ENCODE peak calls at places on chromosomes 16 and 17, in nine cellular contexts. M is left lung, A is epithelial cell of esophagus, H is DND-41, Z is HCT116, K is sigmoid colon, V is lung, E is body of pancreas, U is neuronal stem cell. C is an unnamed sample.

GRCh38 chr17:72542317-72542716 is 421.5 kb downstream of the SOX9 start:
- DNase-seq in M (no peak), A (no peak), H (no peak), Z (no peak), K (no peak), V (no peak), E (no peak), U (no peak), C (no peak)

GRCh38 chr16:56163938-56164337 is 27.4 kb upstream of the GNAO1 start:
- DNase-seq in M (no peak), A (no peak), H (no peak), Z (no peak), K (no peak), V (no peak), E (no peak), U (no peak), C (peak)

GRCh38 chr16:86883583-86884188 is 305.3 kb downstream of the FOXL1 start:
- DNase-seq in M (no peak), A (no peak), H (no peak), Z (no peak), K (peak), V (no peak), E (no peak), U (no peak), C (no peak)

GRCh38 chr17:80455328-80455710 is 21.1 kb downstream of the NPTX1 start:
- DNase-seq in M (peak), A (no peak), H (no peak), Z (peak), K (no peak), V (no peak), E (no peak), U (no peak), C (peak)

GRCh38 chr16:66515543-66516171 is 34.3 kb downstream of the TK2 start:
- DNase-seq in M (peak), A (peak), H (peak), Z (no peak), K (peak), V (no peak), E (no peak), U (no peak), C (peak)

GRCh38 chr16:69131749-69132423 is 502 bp downstream of the CHTF8 start:
- DNase-seq in M (no peak), A (peak), H (peak), Z (no peak), K (peak), V (peak), E (peak), U (peak), C (peak)

GRCh38 chr16:89613101-89613953 is at the start of gene DPEP1:
- DNase-seq in M (no peak), A (no peak), H (peak), Z (no peak), K (no peak), V (no peak), E (peak), U (no peak), C (no peak)

GRCh38 chr16:55433535-55433934 is 45.5 kb upstream of the MMP2 start:
- DNase-seq in M (no peak), A (no peak), H (no peak), Z (no peak), K (no peak), V (no peak), E (no peak), U (no peak), C (no peak)

GRCh38 chr17:75757086-75757681 is 7.8 kb downstream of the GALK1 start:
- DNase-seq in M (peak), A (no peak), H (no peak), Z (no peak), K (no peak), V (no peak), E (no peak), U (no peak), C (no peak)

GRCh38 chr17:65902831-65903549 is 288.9 kb downstream of the CEP112 start:
- DNase-seq in M (no peak), A (no peak), H (no peak), Z (no peak), K (no peak), V (no peak), E (peak), U (no peak), C (no peak)

GRCh38 chr16:75095204-75095621 is 21.4 kb downstream of the LDHD start:
- DNase-seq in M (no peak), A (no peak), H (no peak), Z (no peak), K (no peak), V (no peak), E (no peak), U (no peak), C (no peak)

GRCh38 chr16:8590811-8591210 is 500 bp upstream of the TMEM114 start:
- DNase-seq in M (no peak), A (no peak), H (no peak), Z (no peak), K (no peak), V (no peak), E (no peak), U (no peak), C (no peak)

GRCh38 chr16:8591451-8591850 is 1.1 kb upstream of the TMEM114 start:
- DNase-seq in M (no peak), A (no peak), H (no peak), Z (no peak), K (no peak), V (no peak), E (no peak), U (no peak), C (no peak)

GRCh38 chr16:8588703-8589292 is 1.5 kb downstream of the TMEM114 start:
- DNase-seq in M (no peak), A (no peak), H (no peak), Z (no peak), K (no peak), V (no peak), E (no peak), U (no peak), C (no peak)

GRCh38 chr16:8589293-8590160 is 784 bp downstream of the TMEM114 start:
- DNase-seq in M (no peak), A (no peak), H (no peak), Z (no peak), K (no peak), V (no peak), E (peak), U (no peak), C (no peak)

DNA sequence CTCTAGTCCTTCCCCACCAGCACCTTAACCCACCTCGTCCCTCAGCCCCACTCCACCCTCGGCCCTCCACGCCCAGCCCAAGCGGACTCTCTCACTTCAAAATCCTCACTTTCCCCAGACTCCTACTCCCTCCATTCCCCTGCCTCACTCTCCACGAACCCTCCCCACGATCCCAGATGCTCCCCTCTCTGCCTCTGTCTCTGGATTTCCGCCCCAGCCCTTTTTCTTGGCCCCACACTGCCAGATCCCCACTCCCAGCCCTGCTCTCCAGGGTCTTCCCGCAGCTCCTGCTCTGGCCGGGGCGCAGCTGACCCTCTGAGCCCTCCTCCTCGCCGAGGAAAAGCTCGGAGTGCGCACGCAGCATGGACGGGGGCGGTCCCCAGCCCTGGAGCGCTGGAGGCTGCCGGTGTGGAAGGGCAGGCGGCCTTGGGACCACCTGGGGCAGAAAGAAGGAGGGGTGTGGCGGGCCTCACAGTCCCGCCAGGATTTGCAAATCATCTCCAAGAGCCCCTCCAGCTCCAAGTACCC is at the start of gene TMEM114:
- DNase-seq in M (no peak), A (no peak), H (no peak), Z (no peak), K (no peak), V (no peak), E (no peak), U (no peak), C (no peak)
- H3K4me3 ChIP-seq in M (no peak), A (no peak), H (no peak), Z (no peak), K (peak), V (no peak), E (no peak), U (peak), C (no peak)

GRCh38 chr16:85175724-85176233 is 63.5 kb upstream of the CIBAR2 start:
- DNase-seq in M (peak), A (no peak), H (no peak), Z (no peak), K (no peak), V (no peak), E (no peak), U (no peak), C (no peak)

GRCh38 chr16:85173077-85173980 is 61.1 kb upstream of the CIBAR2 start:
- DNase-seq in M (no peak), A (peak), H (no peak), Z (peak), K (no peak), V (no peak), E (no peak), U (no peak), C (no peak)

GRCh38 chr16:85172465-85173071 is 60.3 kb upstream of the CIBAR2 start:
- DNase-seq in M (peak), A (peak), H (no peak), Z (peak), K (no peak), V (no peak), E (peak), U (no peak), C (peak)

GRCh38 chr16:85174871-85175723 is 62.8 kb upstream of the CIBAR2 start:
- DNase-seq in M (no peak), A (no peak), H (no peak), Z (no peak), K (no peak), V (no peak), E (no peak), U (no peak), C (no peak)

DNA sequence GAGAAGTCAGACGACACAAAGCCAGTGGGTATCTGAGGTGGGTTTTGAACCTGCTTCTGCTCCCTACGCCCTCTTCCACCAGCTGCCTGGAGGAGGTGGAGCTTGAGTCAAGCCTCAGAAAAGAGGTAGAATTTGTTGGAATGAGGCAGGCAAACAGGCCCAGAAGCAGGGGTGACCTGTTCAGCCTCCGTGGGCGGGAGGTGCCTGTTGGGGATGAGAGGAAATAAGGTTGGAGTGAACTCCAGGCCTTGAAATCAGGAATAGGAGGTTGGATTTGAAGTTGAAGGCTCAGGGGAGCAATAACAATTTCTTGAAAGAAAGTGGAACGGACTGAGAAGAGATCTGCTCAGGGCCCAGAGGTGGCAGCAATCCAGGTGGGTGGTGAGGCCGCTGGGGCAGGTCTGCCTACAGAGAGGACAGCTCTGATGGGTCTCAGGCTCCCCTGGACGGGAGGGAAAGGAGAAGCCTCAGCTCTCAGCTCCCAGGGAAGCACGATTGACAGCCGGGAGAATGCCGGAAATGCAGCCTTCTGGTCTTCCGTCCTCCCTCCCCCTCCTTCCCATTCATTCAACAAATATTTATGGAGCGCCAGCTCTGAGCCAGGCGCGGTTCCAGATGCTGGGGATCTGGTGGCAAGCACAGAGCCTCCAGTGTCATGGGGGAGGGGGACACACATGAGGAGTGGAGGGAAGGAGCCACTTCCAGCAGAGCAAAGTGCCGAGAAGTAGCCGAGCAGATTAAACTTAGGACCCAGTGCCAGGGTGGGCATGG is 61.9 kb upstream of the CIBAR2 start:
- DNase-seq in M (no peak), A (peak), H (no peak), Z (peak), K (peak), V (no peak), E (peak), U (no peak), C (no peak)
- H3K4me3 ChIP-seq in M (peak), A (no peak), H (no peak), Z (peak), K (no peak), V (no peak), E (no peak), U (no peak), C (no peak)

GRCh38 chr17:3916013-3916696 is at the start of gene P2RX1:
- DNase-seq in M (peak), A (no peak), H (peak), Z (no peak), K (no peak), V (no peak), E (no peak), U (no peak), C (peak)
- H3K4me3 ChIP-seq in M (peak), A (no peak), H (no peak), Z (no peak), K (peak), V (no peak), E (no peak), U (no peak), C (no peak)

DNA sequence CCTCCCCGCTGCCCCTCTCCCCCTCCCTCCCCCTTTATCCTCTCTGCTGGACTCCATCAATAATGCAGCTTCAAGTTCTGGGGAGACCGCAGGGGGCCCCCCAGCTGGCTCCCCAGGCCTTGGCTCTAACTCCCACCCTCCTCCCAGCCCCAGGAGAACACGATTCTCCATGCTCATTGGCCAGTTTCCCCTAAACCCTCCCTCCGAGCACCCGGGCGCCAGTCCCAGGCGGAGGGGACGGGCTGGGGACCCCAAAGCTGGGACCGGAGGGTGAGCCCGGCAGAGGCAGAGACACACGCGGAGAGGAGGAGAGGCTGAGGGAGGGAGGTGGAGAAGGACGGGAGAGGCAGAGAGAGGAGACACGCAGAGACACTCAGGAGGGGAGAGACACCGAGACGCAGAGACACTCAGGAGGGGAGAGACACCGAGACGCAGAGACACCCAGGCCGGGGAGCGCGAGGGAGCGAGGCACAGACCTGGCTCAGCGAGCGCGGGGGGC is at the start of gene PPP1R1B:
- DNase-seq in M (no peak), A (no peak), H (no peak), Z (no peak), K (no peak), V (no peak), E (peak), U (no peak), C (no peak)
- H3K4me3 ChIP-seq in M (peak), A (peak), H (no peak), Z (no peak), K (peak), V (no peak), E (peak), U (peak), C (no peak)

GRCh38 chr16:30350134-30350871 is 4.8 kb downstream of the CD2BP2 start:
- DNase-seq in M (no peak), A (no peak), H (no peak), Z (no peak), K (no peak), V (no peak), E (no peak), U (no peak), C (peak)

GRCh38 chr16:30351001-30351441 is 4.1 kb downstream of the CD2BP2 start:
- DNase-seq in M (no peak), A (no peak), H (no peak), Z (no peak), K (no peak), V (no peak), E (no peak), U (no peak), C (no peak)

GRCh38 chr16:30349695-30350094 is 5.4 kb downstream of the CD2BP2 start:
- DNase-seq in M (no peak), A (no peak), H (no peak), Z (no peak), K (no peak), V (no peak), E (no peak), U (no peak), C (peak)

GRCh38 chr16:30348113-30348512 is 7.0 kb downstream of the CD2BP2 start:
- DNase-seq in M (no peak), A (no peak), H (no peak), Z (no peak), K (no peak), V (no peak), E (no peak), U (no peak), C (no peak)

GRCh38 chr16:30348929-30349328 is 6.2 kb downstream of the CD2BP2 start:
- DNase-seq in M (no peak), A (no peak), H (no peak), Z (no peak), K (no peak), V (no peak), E (no peak), U (no peak), C (no peak)
- H3K4me3 ChIP-seq in M (no peak), A (no peak), H (no peak), Z (no peak), K (no peak), V (no peak), E (no peak), U (no peak), C (no peak)

GRCh38 chr16:79597775-79598174 is 2.8 kb downstream of the MAF start:
- DNase-seq in M (no peak), A (no peak), H (no peak), Z (no peak), K (no peak), V (no peak), E (no peak), U (no peak), C (no peak)
- H3K4me3 ChIP-seq in M (peak), A (peak), H (no peak), Z (no peak), K (peak), V (peak), E (peak), U (peak), C (no peak)

DNA sequence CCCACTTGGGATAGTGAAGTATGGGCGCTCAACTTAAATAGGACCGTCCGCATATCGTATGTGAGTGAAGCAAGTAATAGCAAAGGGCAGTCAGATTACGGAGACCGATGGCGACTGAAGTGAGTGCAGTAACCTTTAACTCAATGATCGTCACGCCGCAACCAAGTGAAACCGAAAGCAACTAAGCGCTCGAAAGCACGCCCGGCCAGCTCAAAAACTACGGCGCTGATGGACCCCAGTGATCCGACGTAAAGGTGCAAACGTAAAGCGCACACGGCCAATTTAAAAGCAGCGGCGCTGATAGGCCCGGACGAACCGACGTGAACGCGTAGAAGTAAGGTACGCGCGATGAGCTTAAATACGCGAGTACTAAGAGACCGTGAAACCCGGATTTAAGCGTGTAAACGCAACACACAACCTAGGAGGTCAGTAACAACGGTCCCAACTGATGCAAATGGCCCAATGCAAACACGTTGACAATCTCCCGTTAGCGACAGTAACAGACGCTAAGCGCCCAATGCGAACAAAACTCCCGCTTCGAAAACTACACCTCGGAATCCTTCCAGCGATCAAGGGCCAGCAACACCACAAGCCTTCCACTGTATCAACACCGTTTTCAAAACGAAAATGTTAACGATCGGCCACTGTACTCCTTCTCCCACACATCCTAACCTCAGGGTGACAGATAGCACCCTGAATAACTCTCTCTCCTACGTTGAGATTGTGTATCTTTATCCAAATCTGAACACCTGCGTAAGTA is 37.9 kb upstream of the ARL4D start:
- DNase-seq in M (peak), A (peak), H (peak), Z (no peak), K (peak), V (peak), E (peak), U (peak), C (peak)
- H3K4me3 ChIP-seq in M (peak), A (peak), H (peak), Z (no peak), K (peak), V (peak), E (peak), U (peak), C (peak)

GRCh38 chr17:45061606-45062205 is 589 bp downstream of the NMT1 start:
- DNase-seq in M (no peak), A (no peak), H (no peak), Z (no peak), K (no peak), V (no peak), E (no peak), U (no peak), C (no peak)

GRCh38 chr17:45060824-45061605 is at the start of gene NMT1:
- DNase-seq in M (peak), A (peak), H (peak), Z (peak), K (peak), V (peak), E (peak), U (peak), C (peak)

GRCh38 chr17:45063198-45063597 is 2.1 kb downstream of the NMT1 start:
- DNase-seq in M (no peak), A (no peak), H (no peak), Z (no peak), K (no peak), V (no peak), E (no peak), U (no peak), C (peak)

GRCh38 chr17:45060382-45060823 is 714 bp upstream of the NMT1 start:
- DNase-seq in M (no peak), A (no peak), H (no peak), Z (no peak), K (no peak), V (no peak), E (no peak), U (no peak), C (peak)
- H3K4me3 ChIP-seq in M (peak), A (peak), H (peak), Z (peak), K (peak), V (peak), E (peak), U (peak), C (peak)